ENCODE peak calls at places on chromosomes 3 and 15, in eight cellular contexts. S is ovary, O is left ventricle myocardium inferior, I is heart right ventricle, J is PC-3, C is colonic mucosa, P is foreskin keratinocyte, D is astrocyte. K is an unnamed sample.

GRCh38 chr3:65785065-65785645 is 253.6 kb downstream of the MAGI1 start:
- DNase-seq in C (no peak), I (peak; percentile 13), P (no peak), J (peak; percentile 41), S (no peak), O (no peak), D (peak; percentile 53), K (no peak)

GRCh38 chr15:92667291-92667904 is 11.8 kb upstream of the FAM174B start:
- DNase-seq in I (no peak), C (peak; percentile 38), D (no peak), S (peak; percentile 61), J (peak; percentile 63), P (no peak), O (no peak), K (no peak)

GRCh38 chr3:42012935-42013651 is 51.2 kb upstream of the ULK4 start:
- DNase-seq in J (peak; percentile 55), S (no peak), I (peak; percentile 74), C (peak; percentile 83), O (peak; percentile 37), D (no peak), P (no peak), K (peak; percentile 91)

GRCh38 chr15:101012326-101013040 is 93.3 kb downstream of the LRRK1 start:
- DNase-seq in C (peak; percentile 15), I (peak; percentile 3), O (no peak), D (no peak), P (no peak), J (no peak), S (no peak), K (no peak)

GRCh38 chr15:72237286-72238224 is 6.6 kb upstream of the PKM start:
- DNase-seq in C (peak; percentile 76), P (peak; percentile 94), S (no peak), O (no peak), D (peak; percentile 97), J (peak; percentile 94), I (no peak), K (peak; percentile 71)

GRCh38 chr3:189961525-189962161 is 159.1 kb downstream of the P3H2 start:
- DNase-seq in P (peak; percentile 76), I (peak; percentile 76), C (peak; percentile 82), O (peak; percentile 63), J (peak; percentile 95), S (peak; percentile 78), D (peak; percentile 63), K (peak; percentile 73)

GRCh38 chr3:34864011-34864410 is 775.3 kb upstream of the ARPP21 start:
- DNase-seq in D (peak; percentile 70), J (no peak), C (no peak), I (no peak), O (no peak), S (no peak), P (peak; percentile 49), K (no peak)

GRCh38 chr15:67253517-67254237 is 784 bp downstream of the AAGAB start:
- DNase-seq in P (peak; percentile 39), I (no peak), S (no peak), C (peak; percentile 37), D (peak; percentile 30), J (peak; percentile 7), O (no peak), K (no peak)

DNA sequence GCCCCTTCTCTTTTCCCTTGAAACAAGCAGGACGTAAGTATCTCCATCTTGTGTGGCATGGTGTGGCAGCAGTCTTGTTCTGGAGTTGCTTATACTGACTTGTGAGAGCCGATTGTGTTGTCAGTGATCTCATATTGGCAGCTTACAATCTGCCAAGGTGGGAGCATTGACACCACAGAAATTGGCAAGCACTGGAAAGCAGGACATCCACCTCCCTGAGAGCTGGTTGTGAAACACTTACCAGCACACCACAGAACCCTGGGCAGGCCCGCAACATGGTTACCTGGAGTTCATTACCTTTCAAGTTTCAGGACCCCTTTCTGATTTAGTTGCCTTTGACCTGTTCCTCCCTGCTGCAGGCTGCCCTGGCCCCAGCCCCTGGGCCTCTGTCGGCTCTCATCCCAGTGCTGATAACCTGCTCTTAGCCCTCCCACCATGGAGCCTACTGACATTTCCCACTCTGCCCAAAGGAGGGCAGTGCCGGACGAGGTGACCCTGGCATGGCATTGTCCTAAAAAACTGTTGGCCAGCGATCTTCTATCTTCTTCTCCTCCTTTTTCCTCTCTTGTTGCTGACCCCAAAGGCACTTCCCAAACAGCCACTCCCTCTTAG is 10.6 kb upstream of the ATP2B2 start:
- DNase-seq in J (peak; percentile 27), P (no peak), I (no peak), S (no peak), O (no peak), D (no peak), C (no peak), K (peak; percentile 17)
- H3K27ac ChIP-seq in J (no peak overlapping the region), P (no peak overlapping the region), I (no peak overlapping the region), S (no peak overlapping the region), O (no peak overlapping the region), D (no peak overlapping the region), C (no peak overlapping the region), K (no peak overlapping the region)

GRCh38 chr3:98765721-98766120 is 2.6 kb downstream of the ST3GAL6 start:
- DNase-seq in P (no peak), J (no peak), S (no peak), I (peak; percentile 50), D (no peak), O (no peak), C (no peak), K (no peak)
- H3K27me3 ChIP-seq in P (no peaks in the 10 kb centered on the region), J (no peaks in the 10 kb centered on the region), S (no peaks in the 10 kb centered on the region), I (no peaks in the 10 kb centered on the region), D (no peaks in the 10 kb centered on the region), O (no peaks in the 10 kb centered on the region), C (no peaks in the 10 kb centered on the region), K (no peaks in the 10 kb centered on the region)

DNA sequence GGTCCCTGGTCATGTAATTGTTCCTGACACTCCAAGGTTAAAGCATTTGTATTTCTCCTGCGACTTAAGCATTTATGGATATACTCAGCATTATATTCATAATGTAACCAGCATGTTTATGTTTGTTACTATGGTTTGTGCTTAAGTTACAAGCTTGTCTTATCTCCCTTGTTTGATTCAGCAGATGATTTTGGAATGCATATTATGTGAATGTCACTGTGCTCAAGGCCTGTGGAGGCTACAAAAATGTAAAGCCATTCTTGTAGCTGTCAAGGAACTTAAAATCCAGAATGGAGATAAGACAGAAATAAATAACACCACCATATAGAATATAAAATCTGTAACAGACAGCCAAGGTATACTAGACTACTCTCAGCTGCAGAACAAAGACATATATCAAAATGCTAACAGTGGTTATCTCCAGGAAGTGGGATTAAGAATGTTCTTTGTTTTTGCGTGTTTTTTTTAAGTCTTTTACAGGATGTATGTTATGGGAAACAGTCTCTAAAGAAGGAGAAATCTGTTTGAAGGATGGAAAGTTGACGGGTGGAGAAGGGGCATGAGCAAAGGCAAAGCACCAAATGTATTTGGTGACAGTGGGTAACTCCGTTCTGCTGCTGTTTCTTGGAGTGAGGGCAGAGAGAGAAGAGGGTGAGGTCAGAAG is 61.4 kb downstream of the IGF2BP2 start:
- DNase-seq in S (no peak), C (no peak), I (no peak), J (no peak), O (no peak), P (no peak), D (no peak), K (no peak)
- H3K27ac ChIP-seq in S (no peak overlapping the region), C (no peak overlapping the region), I (no peak overlapping the region), J (no peak overlapping the region), O (no peak overlapping the region), P (no peak overlapping the region), D (no peak overlapping the region), K (no peak overlapping the region)

GRCh38 chr15:60001642-60002527 is 2.2 kb upstream of the FOXB1 start:
- DNase-seq in P (no peak), O (no peak), D (no peak), I (no peak), C (no peak), J (no peak), S (no peak), K (no peak)
- H3K27me3 ChIP-seq in P (peaks cover 100% of the 10 kb centered on the region), O (peaks cover 100% of the 10 kb centered on the region), D (peaks cover 97% of the 10 kb centered on the region), I (peaks cover 100% of the 10 kb centered on the region), C (peaks cover 97% of the 10 kb centered on the region), J (peaks cover 69% of the 10 kb centered on the region), S (peaks cover 9% of the 10 kb centered on the region), K (peaks cover 72% of the 10 kb centered on the region)